ENCODE peak calls at places on chromosomes 4 and X, in nine cellular contexts. F is IMR-90, A is colonic mucosa, I is suprapubic skin, U is RWPE1, K is MM.1S, J is lower lobe of right lung, B is H1, E is astrocyte. P is an unnamed sample.

GRCh38 chrX:108396986-108397385 is 41.2 kb downstream of the COL4A6 start:
- DNase-seq in K (no peak), E (no peak), U (no peak), B (no peak), F (no peak), I (no peak), J (no peak), A (no peak), P (no peak)

GRCh38 chr4:105626846-105627245 is 74.4 kb downstream of the ARHGEF38 start:
- DNase-seq in U (no peak), K (no peak), F (no peak), B (no peak), J (no peak), E (no peak), A (no peak), I (no peak), P (no peak)

GRCh38 chr4:123807187-123807586 is 410.6 kb downstream of the SPRY1 start:
- DNase-seq in J (no peak), I (no peak), B (no peak), F (no peak), U (no peak), K (no peak), A (no peak), E (no peak), P (no peak)

GRCh38 chr4:166400270-166400894 is 527.3 kb downstream of the TLL1 start:
- DNase-seq in F (no peak), B (no peak), U (no peak), I (no peak), K (no peak), A (no peak), E (no peak), J (no peak), P (no peak)

GRCh38 chr4:5974321-5974720 is 43.9 kb downstream of the C4orf50 start:
- DNase-seq in B (no peak), E (no peak), U (no peak), K (no peak), I (peak), F (no peak), J (no peak), A (no peak), P (peak)

GRCh38 chr4:85776579-85776978 is 301.6 kb downstream of the ARHGAP24 start:
- DNase-seq in F (peak), J (no peak), K (no peak), B (no peak), A (no peak), U (peak), E (peak), I (no peak), P (no peak)

GRCh38 chr4:90950385-90950841 is 823.2 kb downstream of the CCSER1 start:
- DNase-seq in K (no peak), I (no peak), B (no peak), A (no peak), U (no peak), E (no peak), J (no peak), F (no peak), P (no peak)

GRCh38 chr4:150739591-150739990 is 157.6 kb downstream of the MAB21L2 start:
- DNase-seq in B (no peak), U (no peak), J (no peak), E (peak), F (no peak), I (no peak), K (no peak), A (no peak), P (no peak)

GRCh38 chr4:8291701-8292387 is 22.3 kb downstream of the HTRA3 start:
- DNase-seq in K (no peak), U (no peak), A (no peak), B (no peak), E (no peak), I (peak), F (no peak), J (peak), P (no peak)

GRCh38 chr4:113908829-113909228 is 70.6 kb downstream of the ARSJ start:
- DNase-seq in E (no peak), K (no peak), A (no peak), F (no peak), I (no peak), U (no peak), B (no peak), J (no peak), P (no peak)
- TF ChIP-seq CTCF in E (no peak), K (peak), A (no peak), F (no peak), I (no peak), U (peak), B (no peak), J (no peak), P (no peak)

GRCh38 chr4:176779421-176779820 is 13.3 kb downstream of the VEGFC start:
- DNase-seq in B (no peak), F (no peak), I (no peak), E (no peak), K (no peak), A (no peak), J (no peak), U (no peak), P (no peak)
- H3K27ac ChIP-seq in B (no peak), F (no peak), I (no peak), E (peak), K (no peak), A (no peak), J (no peak), U (no peak), P (no peak)

DNA sequence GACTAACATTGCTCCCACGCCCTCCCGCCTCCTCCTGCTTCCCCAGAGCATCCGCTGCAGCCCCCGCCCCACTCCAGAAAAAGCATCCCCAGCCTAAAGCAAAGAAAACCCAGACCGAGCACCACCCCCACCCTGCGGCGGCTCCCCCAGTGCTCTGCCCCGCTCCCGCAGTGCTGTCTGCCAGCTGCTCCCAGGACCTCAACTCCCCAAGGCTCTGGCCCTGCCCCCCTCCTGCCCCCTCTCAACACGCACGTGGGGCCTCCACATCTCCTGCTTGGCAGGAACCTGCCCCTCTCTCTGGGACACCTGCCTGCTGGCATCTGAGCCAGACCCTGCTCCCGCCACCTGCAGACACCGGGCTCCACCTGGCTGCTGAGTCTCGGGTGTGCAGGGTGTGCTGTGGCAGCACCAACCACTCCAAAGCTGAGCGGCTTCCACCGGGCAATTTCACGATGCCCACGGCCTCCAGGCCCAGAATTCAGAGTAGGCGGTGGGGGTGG is 79.4 kb downstream of the FAM53A start:
- DNase-seq in K (no peak), E (no peak), U (peak), F (no peak), A (no peak), B (no peak), J (peak), I (no peak), P (no peak)
- TF ChIP-seq CTCF in K (no peak), E (no peak), U (no peak), F (no peak), A (no peak), B (no peak), J (no peak), I (no peak), P (no peak)

DNA sequence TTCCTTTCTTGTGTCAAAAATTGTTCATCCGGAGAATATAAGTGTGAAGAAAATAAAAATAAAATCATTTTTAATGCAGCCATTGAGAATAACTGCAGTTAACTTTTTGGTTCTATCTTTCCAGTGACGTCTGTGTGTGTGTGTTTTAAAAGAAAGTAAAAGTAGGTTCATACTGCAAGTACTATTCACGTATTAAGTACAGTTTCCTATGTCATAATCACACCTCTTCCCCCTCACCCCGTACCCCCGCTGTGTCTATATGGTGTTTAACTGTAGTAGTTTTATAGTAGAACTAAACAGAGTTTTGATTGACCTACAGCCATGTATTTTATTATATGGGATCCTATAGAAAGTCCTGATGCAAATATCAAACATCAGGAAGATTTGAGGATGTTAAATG is 78.5 kb upstream of the CLCN4 start:
- DNase-seq in K (no peak), U (no peak), E (no peak), A (no peak), B (no peak), I (no peak), J (no peak), F (no peak), P (no peak)
- H3K27ac ChIP-seq in K (no peak), U (no peak), E (no peak), A (no peak), B (no peak), I (no peak), J (no peak), F (no peak), P (no peak)

GRCh38 chrX:135543924-135544323 is 23.5 kb downstream of the INTS6L start:
- DNase-seq in A (peak), B (no peak), K (no peak), E (no peak), I (no peak), F (no peak), J (no peak), U (no peak), P (no peak)
- TF ChIP-seq CTCF in A (no peak), B (peak), K (peak), E (no peak), I (no peak), F (no peak), J (no peak), U (no peak), P (no peak)

DNA sequence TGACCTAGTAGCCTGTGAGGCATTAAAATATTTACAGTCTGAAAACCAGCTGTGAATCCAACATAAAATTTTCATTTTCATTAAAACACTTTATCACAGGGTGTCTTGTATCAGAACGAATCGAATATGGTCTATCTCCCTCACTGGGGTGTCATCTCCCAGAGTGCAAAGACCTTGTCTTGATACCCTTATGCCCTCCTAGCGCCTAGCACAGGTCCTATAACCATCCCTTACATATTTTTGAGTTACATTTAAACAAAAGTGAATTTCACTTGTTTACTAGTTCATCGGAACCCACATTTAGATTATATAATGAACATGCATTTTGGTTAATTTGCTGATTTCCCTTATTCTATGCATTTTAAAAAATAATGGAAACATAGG is 14.0 kb downstream of the DIPK2B start:
- DNase-seq in A (no peak), B (no peak), U (no peak), K (no peak), F (no peak), J (no peak), E (no peak), I (no peak), P (no peak)
- H3K27ac ChIP-seq in A (no peak), B (no peak), U (no peak), K (no peak), F (no peak), J (no peak), E (no peak), I (no peak), P (no peak)

GRCh38 chrX:55142206-55142918 is 53.5 kb downstream of the PAGE2 start:
- DNase-seq in A (peak), E (no peak), F (no peak), J (no peak), I (no peak), U (no peak), B (no peak), K (no peak), P (no peak)
- TF ChIP-seq CTCF in A (no peak), E (no peak), F (no peak), J (no peak), I (no peak), U (no peak), B (no peak), K (no peak), P (no peak)

GRCh38 chr4:40475609-40476008 is 140.5 kb downstream of the CHRNA9 start:
- DNase-seq in A (peak), J (no peak), I (no peak), K (no peak), F (no peak), B (no peak), E (no peak), U (no peak), P (no peak)
- H3K27ac ChIP-seq in A (peak), J (no peak), I (no peak), K (no peak), F (no peak), B (no peak), E (no peak), U (no peak), P (no peak)

P was measured in tibial artery.